ENCODE peak calls at places on chromosome 21, in ten cellular contexts. One of them, this sample, is unnamed.

GRCh38 chr21:41425954-41426655 is at the start of gene MX1:
- DNase-seq in kidney: peak; percentile 90
- DNase-seq in ovary: peak; percentile 82
- DNase-seq in BJ: no peak
- DNase-seq in left ventricle myocardium inferior: peak; percentile 81
- DNase-seq in endodermal cell: peak; percentile 75
- DNase-seq in NB4: no peak
- DNase-seq in astrocyte of the cerebellum: peak; percentile 8
- DNase-seq in coronary artery: no peak
- DNase-seq in OCI-LY7: peak; percentile 78
- DNase-seq in this sample: no peak

GRCh38 chr21:37041706-37042271 is 31.1 kb downstream of the PIGP start:
- DNase-seq in coronary artery: no peak
- DNase-seq in OCI-LY7: no peak
- DNase-seq in astrocyte of the cerebellum: no peak
- DNase-seq in ovary: no peak
- DNase-seq in endodermal cell: peak; percentile 75
- DNase-seq in BJ: no peak
- DNase-seq in NB4: no peak
- DNase-seq in left ventricle myocardium inferior: no peak
- DNase-seq in kidney: no peak
- DNase-seq in this sample: no peak

GRCh38 chr21:44049182-44049581 is 37.1 kb downstream of the TRAPPC10 start:
- DNase-seq in OCI-LY7: no peak
- DNase-seq in kidney: no peak
- DNase-seq in ovary: no peak
- DNase-seq in astrocyte of the cerebellum: no peak
- DNase-seq in left ventricle myocardium inferior: no peak
- DNase-seq in NB4: no peak
- DNase-seq in BJ: no peak
- DNase-seq in coronary artery: no peak
- DNase-seq in endodermal cell: no peak
- DNase-seq in this sample: no peak

GRCh38 chr21:17802568-17802967 is 16.6 kb downstream of the C21orf91 start:
- DNase-seq in ovary: no peak
- DNase-seq in BJ: no peak
- DNase-seq in OCI-LY7: no peak
- DNase-seq in astrocyte of the cerebellum: no peak
- DNase-seq in NB4: no peak
- DNase-seq in kidney: no peak
- DNase-seq in endodermal cell: no peak
- DNase-seq in coronary artery: no peak
- DNase-seq in left ventricle myocardium inferior: no peak
- DNase-seq in this sample: peak; percentile 87

GRCh38 chr21:25871566-25871965 is 136.8 kb downstream of the GABPA start:
- DNase-seq in left ventricle myocardium inferior: no peak
- DNase-seq in coronary artery: no peak
- DNase-seq in OCI-LY7: peak; percentile 2
- DNase-seq in endodermal cell: peak; percentile 73
- DNase-seq in BJ: no peak
- DNase-seq in astrocyte of the cerebellum: no peak
- DNase-seq in ovary: no peak
- DNase-seq in kidney: no peak
- DNase-seq in NB4: peak; percentile 2
- DNase-seq in this sample: no peak

GRCh38 chr21:14270631-14271030 is 54.7 kb downstream of the RBM11 start:
- DNase-seq in endodermal cell: no peak
- DNase-seq in coronary artery: no peak
- DNase-seq in NB4: no peak
- DNase-seq in left ventricle myocardium inferior: no peak
- DNase-seq in ovary: no peak
- DNase-seq in astrocyte of the cerebellum: no peak
- DNase-seq in kidney: no peak
- DNase-seq in BJ: no peak
- DNase-seq in OCI-LY7: no peak
- DNase-seq in this sample: no peak

GRCh38 chr21:38691626-38692025 is 114.1 kb upstream of the ETS2 start:
- DNase-seq in astrocyte of the cerebellum: no peak
- DNase-seq in kidney: no peak
- DNase-seq in OCI-LY7: no peak
- DNase-seq in endodermal cell: no peak
- DNase-seq in ovary: no peak
- DNase-seq in BJ: no peak
- DNase-seq in coronary artery: no peak
- DNase-seq in NB4: no peak
- DNase-seq in left ventricle myocardium inferior: no peak
- DNase-seq in this sample: no peak

GRCh38 chr21:42491328-42491727 is 4.7 kb downstream of the RSPH1 start:
- DNase-seq in ovary: no peak
- DNase-seq in OCI-LY7: no peak
- DNase-seq in astrocyte of the cerebellum: no peak
- DNase-seq in endodermal cell: no peak
- DNase-seq in left ventricle myocardium inferior: no peak
- DNase-seq in kidney: no peak
- DNase-seq in coronary artery: no peak
- DNase-seq in NB4: no peak
- DNase-seq in BJ: no peak
- DNase-seq in this sample: no peak

GRCh38 chr21:45593162-45594022 is 50.1 kb upstream of the PCBP3 start:
- DNase-seq in kidney: peak; percentile 52
- DNase-seq in endodermal cell: no peak
- DNase-seq in NB4: no peak
- DNase-seq in coronary artery: no peak
- DNase-seq in ovary: peak; percentile 33
- DNase-seq in OCI-LY7: peak; percentile 77
- DNase-seq in left ventricle myocardium inferior: no peak
- DNase-seq in astrocyte of the cerebellum: no peak
- DNase-seq in BJ: no peak
- DNase-seq in this sample: no peak

GRCh38 chr21:45595574-45596295 is 47.8 kb upstream of the PCBP3 start:
- DNase-seq in BJ: no peak
- DNase-seq in NB4: no peak
- DNase-seq in coronary artery: no peak
- DNase-seq in ovary: peak; percentile 31
- DNase-seq in kidney: peak; percentile 67
- DNase-seq in astrocyte of the cerebellum: no peak
- DNase-seq in left ventricle myocardium inferior: no peak
- DNase-seq in endodermal cell: no peak
- DNase-seq in OCI-LY7: no peak
- DNase-seq in this sample: no peak

GRCh38 chr21:45596704-45597318 is 46.7 kb upstream of the PCBP3 start:
- DNase-seq in kidney: peak; percentile 83
- DNase-seq in BJ: no peak
- DNase-seq in OCI-LY7: peak; percentile 73
- DNase-seq in astrocyte of the cerebellum: no peak
- DNase-seq in left ventricle myocardium inferior: peak; percentile 70
- DNase-seq in coronary artery: no peak
- DNase-seq in NB4: peak; percentile 68
- DNase-seq in endodermal cell: peak; percentile 94
- DNase-seq in ovary: peak; percentile 80
- DNase-seq in this sample: no peak

GRCh38 chr21:45592626-45593134 is 50.4 kb upstream of the SLC19A1 start:
- DNase-seq in NB4: no peak
- DNase-seq in kidney: peak; percentile 48
- DNase-seq in BJ: no peak
- DNase-seq in coronary artery: peak; percentile 45
- DNase-seq in ovary: no peak
- DNase-seq in OCI-LY7: no peak
- DNase-seq in endodermal cell: no peak
- DNase-seq in astrocyte of the cerebellum: no peak
- DNase-seq in left ventricle myocardium inferior: no peak
- DNase-seq in this sample: no peak

DNA sequence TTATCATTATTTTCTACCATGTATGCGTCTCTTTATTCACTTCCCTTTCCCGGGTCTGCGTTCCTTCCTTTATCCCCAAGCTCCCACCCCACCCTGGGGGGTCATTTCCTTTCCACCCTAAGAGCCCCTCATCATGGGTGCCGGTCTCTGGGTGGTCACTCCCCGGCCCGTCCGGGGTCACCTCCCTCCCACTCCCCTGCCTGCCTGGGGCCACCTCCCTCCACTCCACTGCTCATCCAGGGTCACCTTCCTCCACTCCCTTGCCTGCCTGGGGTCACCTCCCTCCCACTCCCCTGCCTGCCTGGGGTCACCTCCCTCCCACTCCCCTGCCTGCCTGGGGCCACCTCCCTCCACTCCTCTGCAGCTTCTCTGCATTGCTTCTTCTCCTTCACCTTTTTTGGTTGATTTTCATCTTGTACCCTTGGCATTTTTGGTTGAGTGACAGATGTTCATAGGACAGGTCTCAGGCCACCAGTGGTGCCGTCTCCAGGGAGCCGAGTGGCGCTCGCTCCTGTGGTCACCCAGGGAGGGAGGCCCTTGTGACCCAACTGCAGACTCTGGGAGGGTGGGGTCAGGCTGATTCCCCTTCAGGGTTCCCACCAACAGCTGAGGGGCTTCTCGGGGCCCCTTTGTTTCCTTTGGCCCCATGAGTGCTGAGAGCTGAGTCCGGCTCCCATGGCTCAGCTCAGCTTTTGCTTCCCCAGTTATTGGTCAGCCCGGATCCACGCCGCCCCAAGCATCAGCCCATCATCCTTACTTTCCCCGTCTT is 48.6 kb upstream of the PCBP3 start:
- DNase-seq in left ventricle myocardium inferior: no peak
- DNase-seq in OCI-LY7: no peak
- DNase-seq in BJ: no peak
- DNase-seq in endodermal cell: no peak
- DNase-seq in ovary: peak; percentile 24
- DNase-seq in NB4: no peak
- DNase-seq in coronary artery: no peak
- DNase-seq in astrocyte of the cerebellum: no peak
- DNase-seq in kidney: peak; percentile 55
- DNase-seq in this sample: no peak
- H3K4me3 ChIP-seq in left ventricle myocardium inferior: no peak overlapping the region
- H3K4me3 ChIP-seq in OCI-LY7: peak overlapping the region; percentile 71
- H3K4me3 ChIP-seq in BJ: no peak overlapping the region
- H3K4me3 ChIP-seq in endodermal cell: no peak overlapping the region
- H3K4me3 ChIP-seq in ovary: no peak overlapping the region
- H3K4me3 ChIP-seq in NB4: no peak overlapping the region
- H3K4me3 ChIP-seq in coronary artery: no peak overlapping the region
- H3K4me3 ChIP-seq in astrocyte of the cerebellum: no peak overlapping the region
- H3K4me3 ChIP-seq in kidney: no peak overlapping the region
- H3K4me3 ChIP-seq in this sample: no peak overlapping the region

GRCh38 chr21:32587112-32587511 is 1.8 kb upstream of the TCP10L start:
- DNase-seq in ovary: no peak
- DNase-seq in astrocyte of the cerebellum: no peak
- DNase-seq in NB4: no peak
- DNase-seq in coronary artery: peak; percentile 26
- DNase-seq in kidney: no peak
- DNase-seq in BJ: no peak
- DNase-seq in endodermal cell: no peak
- DNase-seq in OCI-LY7: no peak
- DNase-seq in left ventricle myocardium inferior: no peak
- DNase-seq in this sample: no peak

GRCh38 chr21:32584472-32584871 is 851 bp downstream of the TCP10L start:
- DNase-seq in kidney: no peak
- DNase-seq in endodermal cell: no peak
- DNase-seq in BJ: no peak
- DNase-seq in OCI-LY7: no peak
- DNase-seq in ovary: no peak
- DNase-seq in astrocyte of the cerebellum: no peak
- DNase-seq in NB4: no peak
- DNase-seq in left ventricle myocardium inferior: no peak
- DNase-seq in coronary artery: no peak
- DNase-seq in this sample: no peak

GRCh38 chr21:32585042-32585710 is at the start of gene TCP10L:
- DNase-seq in kidney: no peak
- DNase-seq in coronary artery: no peak
- DNase-seq in OCI-LY7: no peak
- DNase-seq in ovary: no peak
- DNase-seq in astrocyte of the cerebellum: no peak
- DNase-seq in endodermal cell: no peak
- DNase-seq in BJ: no peak
- DNase-seq in NB4: no peak
- DNase-seq in left ventricle myocardium inferior: no peak
- DNase-seq in this sample: no peak

GRCh38 chr21:32587651-32588050 is 2.3 kb upstream of the TCP10L start:
- DNase-seq in kidney: no peak
- DNase-seq in endodermal cell: no peak
- DNase-seq in NB4: no peak
- DNase-seq in coronary artery: peak; percentile 28
- DNase-seq in BJ: no peak
- DNase-seq in astrocyte of the cerebellum: no peak
- DNase-seq in ovary: no peak
- DNase-seq in OCI-LY7: no peak
- DNase-seq in left ventricle myocardium inferior: no peak
- DNase-seq in this sample: no peak

DNA sequence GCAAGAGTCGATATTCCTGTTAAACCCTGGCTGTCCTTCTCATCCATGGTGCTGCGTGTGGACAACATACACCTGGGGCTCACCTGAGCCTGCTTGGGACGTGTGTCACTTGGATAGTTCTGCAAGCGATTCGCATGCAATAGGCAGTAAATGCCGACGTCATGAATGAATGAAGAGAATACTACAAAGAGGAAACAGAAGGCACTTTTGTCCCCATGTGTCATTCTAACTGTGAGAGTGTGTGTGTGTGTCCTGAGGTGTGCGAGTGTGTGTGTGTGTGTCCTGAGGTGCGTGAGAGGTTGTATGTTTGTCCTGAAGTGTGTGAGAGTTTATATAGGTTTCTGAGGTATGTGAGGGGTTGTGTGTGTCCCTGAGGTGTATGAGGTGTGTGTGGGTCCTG is 647 bp upstream of the TCP10L start:
- DNase-seq in kidney: no peak
- DNase-seq in BJ: no peak
- DNase-seq in left ventricle myocardium inferior: no peak
- DNase-seq in endodermal cell: no peak
- DNase-seq in NB4: no peak
- DNase-seq in astrocyte of the cerebellum: no peak
- DNase-seq in ovary: no peak
- DNase-seq in coronary artery: no peak
- DNase-seq in OCI-LY7: no peak
- DNase-seq in this sample: no peak
- TF ChIP-seq CTCF in kidney: no peak
- TF ChIP-seq CTCF in BJ: no peak
- TF ChIP-seq CTCF in left ventricle myocardium inferior: no peak
- TF ChIP-seq CTCF in endodermal cell: no peak
- TF ChIP-seq CTCF in NB4: no peak
- TF ChIP-seq CTCF in astrocyte of the cerebellum: no peak
- TF ChIP-seq CTCF in ovary: no peak
- TF ChIP-seq CTCF in coronary artery: no peak
- TF ChIP-seq CTCF in OCI-LY7: no peak
- TF ChIP-seq CTCF in this sample: no peak

GRCh38 chr21:45406801-45407628 is 2.0 kb downstream of the COL18A1 start:
- DNase-seq in astrocyte of the cerebellum: no peak
- DNase-seq in OCI-LY7: peak; percentile 2
- DNase-seq in endodermal cell: peak; percentile 91
- DNase-seq in NB4: no peak
- DNase-seq in ovary: peak; percentile 63
- DNase-seq in BJ: no peak
- DNase-seq in coronary artery: no peak
- DNase-seq in kidney: peak; percentile 81
- DNase-seq in left ventricle myocardium inferior: peak; percentile 14
- DNase-seq in this sample: no peak
- H3K4me3 ChIP-seq in astrocyte of the cerebellum: peak overlapping the region; percentile 50
- H3K4me3 ChIP-seq in OCI-LY7: no peak overlapping the region
- H3K4me3 ChIP-seq in endodermal cell: peak overlapping the region; percentile 95
- H3K4me3 ChIP-seq in NB4: no peak overlapping the region
- H3K4me3 ChIP-seq in ovary: peak overlapping the region; percentile 68
- H3K4me3 ChIP-seq in BJ: peak overlapping the region; percentile 51
- H3K4me3 ChIP-seq in coronary artery: peak overlapping the region; percentile 96
- H3K4me3 ChIP-seq in kidney: peak overlapping the region; percentile 52
- H3K4me3 ChIP-seq in left ventricle myocardium inferior: peak overlapping the region; percentile 83
- H3K4me3 ChIP-seq in this sample: no peak overlapping the region

GRCh38 chr21:27511241-27511640 is 544.4 kb upstream of the ADAMTS5 start:
- DNase-seq in ovary: no peak
- DNase-seq in kidney: no peak
- DNase-seq in BJ: no peak
- DNase-seq in left ventricle myocardium inferior: no peak
- DNase-seq in coronary artery: no peak
- DNase-seq in endodermal cell: no peak
- DNase-seq in NB4: no peak
- DNase-seq in astrocyte of the cerebellum: no peak
- DNase-seq in OCI-LY7: no peak
- DNase-seq in this sample: no peak

GRCh38 chr21:27513825-27514224 is 546.9 kb upstream of the ADAMTS5 start:
- DNase-seq in ovary: no peak
- DNase-seq in OCI-LY7: no peak
- DNase-seq in astrocyte of the cerebellum: no peak
- DNase-seq in kidney: no peak
- DNase-seq in coronary artery: no peak
- DNase-seq in NB4: no peak
- DNase-seq in endodermal cell: no peak
- DNase-seq in left ventricle myocardium inferior: no peak
- DNase-seq in BJ: no peak
- DNase-seq in this sample: no peak

GRCh38 chr21:27513016-27513415 is 546.1 kb upstream of the ADAMTS5 start:
- DNase-seq in astrocyte of the cerebellum: no peak
- DNase-seq in OCI-LY7: no peak
- DNase-seq in endodermal cell: no peak
- DNase-seq in coronary artery: no peak
- DNase-seq in kidney: no peak
- DNase-seq in left ventricle myocardium inferior: no peak
- DNase-seq in BJ: no peak
- DNase-seq in NB4: no peak
- DNase-seq in ovary: no peak
- DNase-seq in this sample: no peak

GRCh38 chr21:27519357-27519756 is 552.5 kb upstream of the ADAMTS5 start:
- DNase-seq in BJ: peak; percentile 59
- DNase-seq in coronary artery: no peak
- DNase-seq in kidney: no peak
- DNase-seq in astrocyte of the cerebellum: peak; percentile 44
- DNase-seq in NB4: no peak
- DNase-seq in endodermal cell: no peak
- DNase-seq in OCI-LY7: no peak
- DNase-seq in left ventricle myocardium inferior: no peak
- DNase-seq in ovary: no peak
- DNase-seq in this sample: peak; percentile 73

GRCh38 chr21:27515676-27516075 is 548.8 kb upstream of the ADAMTS5 start:
- DNase-seq in kidney: no peak
- DNase-seq in BJ: no peak
- DNase-seq in left ventricle myocardium inferior: no peak
- DNase-seq in coronary artery: no peak
- DNase-seq in ovary: no peak
- DNase-seq in OCI-LY7: no peak
- DNase-seq in endodermal cell: no peak
- DNase-seq in NB4: no peak
- DNase-seq in astrocyte of the cerebellum: no peak
- DNase-seq in this sample: no peak
- TF ChIP-seq CTCF in kidney: no peak
- TF ChIP-seq CTCF in BJ: no peak
- TF ChIP-seq CTCF in left ventricle myocardium inferior: no peak
- TF ChIP-seq CTCF in coronary artery: no peak
- TF ChIP-seq CTCF in ovary: no peak
- TF ChIP-seq CTCF in OCI-LY7: no peak
- TF ChIP-seq CTCF in endodermal cell: no peak
- TF ChIP-seq CTCF in NB4: no peak
- TF ChIP-seq CTCF in astrocyte of the cerebellum: no peak
- TF ChIP-seq CTCF in this sample: no peak